ENCODE peak calls at places on chromosomes 1 and 21, in six cellular contexts. U is stomach, K is prostate gland, D is heart left ventricle, G is tibial nerve, S is spleen. M is an unnamed sample.

GRCh38 chr1:55474168-55474786 is 259.1 kb upstream of the USP24 start:
- DNase-seq in U (no peak), K (no peak), D (no peak), G (no peak), S (no peak), M (no peak)

GRCh38 chr21:33729631-33730030 is 87.3 kb downstream of the ITSN1 start:
- DNase-seq in U (no peak), K (no peak), D (no peak), G (no peak), S (no peak), M (no peak)

GRCh38 chr21:38848187-38848609 is 42.5 kb downstream of the ETS2 start:
- DNase-seq in U (no peak), K (no peak), D (peak; percentile 65), G (no peak), S (no peak), M (no peak)

GRCh38 chr1:21822349-21822748 is 10.3 kb downstream of the LDLRAD2 start:
- DNase-seq in U (no peak), K (no peak), D (peak; percentile 29), G (no peak), S (no peak), M (no peak)

GRCh38 chr1:7561331-7561921 is 209.7 kb upstream of the VAMP3 start:
- DNase-seq in U (no peak), K (no peak), D (no peak), G (no peak), S (peak; percentile 63), M (no peak)

GRCh38 chr1:233315718-233316301 is 11.7 kb upstream of the MAP3K21 start:
- DNase-seq in U (no peak), K (no peak), D (no peak), G (no peak), S (no peak), M (no peak)

GRCh38 chr1:147719711-147720225 is 40.6 kb downstream of the GJA5 start:
- DNase-seq in U (peak; percentile 37), K (no peak), D (no peak), G (no peak), S (no peak), M (peak; percentile 65)

GRCh38 chr1:43293171-43293570 is 7.6 kb upstream of the TIE1 start:
- DNase-seq in U (no peak), K (no peak), D (no peak), G (no peak), S (no peak), M (no peak)

GRCh38 chr1:230768903-230769570 is 21.8 kb downstream of the CAPN9 start:
- DNase-seq in U (peak; percentile 47), K (peak; percentile 61), D (no peak), G (no peak), S (no peak), M (no peak)

GRCh38 chr21:43297411-43297981 is 128.7 kb downstream of the CRYAA start:
- DNase-seq in U (no peak), K (no peak), D (peak; percentile 17), G (no peak), S (peak; percentile 61), M (no peak)

GRCh38 chr1:18923721-18924610 is 21.6 kb upstream of the ALDH4A1 start:
- DNase-seq in U (no peak), K (no peak), D (peak; percentile 61), G (no peak), S (no peak), M (no peak)

GRCh38 chr1:179707406-179707805 is 35.7 kb upstream of the FAM163A start:
- DNase-seq in U (no peak), K (no peak), D (no peak), G (no peak), S (no peak), M (no peak)

GRCh38 chr1:229920683-229921082 is 146.4 kb upstream of the GALNT2 start:
- DNase-seq in U (no peak), K (no peak), D (no peak), G (no peak), S (no peak), M (no peak)

GRCh38 chr1:201719812-201720521 is 109.0 kb upstream of the IPO9 start:
- DNase-seq in U (no peak), K (no peak), D (peak; percentile 88), G (peak; percentile 81), S (peak; percentile 60), M (no peak)

GRCh38 chr1:84164567-84165021 is 20.5 kb downstream of the PRKACB start:
- DNase-seq in U (no peak), K (no peak), D (no peak), G (no peak), S (no peak), M (no peak)

DNA sequence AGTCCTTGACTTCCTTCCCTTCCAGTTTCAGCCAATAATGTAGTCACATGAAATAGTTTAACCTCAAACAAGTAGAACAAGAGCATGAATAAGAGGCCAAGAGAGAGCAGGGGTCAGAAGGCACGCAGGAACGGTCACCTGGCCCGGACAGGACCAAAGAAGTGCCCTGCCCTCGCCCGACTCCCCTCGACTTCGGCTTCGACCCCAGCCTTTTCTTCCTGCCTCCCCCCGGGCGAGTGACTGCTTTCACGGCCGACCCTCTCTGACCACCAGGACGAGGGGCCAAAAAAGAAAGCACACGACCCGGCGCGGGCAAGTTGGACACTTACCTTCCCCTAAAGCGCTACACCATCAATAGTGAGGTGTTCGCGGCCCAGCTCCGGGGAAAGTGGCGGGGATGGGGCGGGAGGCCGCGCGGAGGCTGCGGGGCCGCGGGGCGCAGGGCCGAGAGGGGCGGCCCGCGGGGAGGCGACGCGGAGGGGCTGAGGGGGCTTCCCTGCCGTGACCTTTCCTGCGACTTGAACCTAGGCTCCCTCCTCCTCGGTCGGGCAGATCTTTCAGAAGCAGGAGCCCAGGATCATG is 518 bp downstream of the RERE start:
- DNase-seq in U (peak; percentile 27), K (no peak), D (peak; percentile 41), G (no peak), S (peak; percentile 86), M (peak; percentile 56)
- TF ChIP-seq POLR2A in U (no peak), K (no peak), D (no peak), G (no peak), S (no peak), M (no peak)

DNA sequence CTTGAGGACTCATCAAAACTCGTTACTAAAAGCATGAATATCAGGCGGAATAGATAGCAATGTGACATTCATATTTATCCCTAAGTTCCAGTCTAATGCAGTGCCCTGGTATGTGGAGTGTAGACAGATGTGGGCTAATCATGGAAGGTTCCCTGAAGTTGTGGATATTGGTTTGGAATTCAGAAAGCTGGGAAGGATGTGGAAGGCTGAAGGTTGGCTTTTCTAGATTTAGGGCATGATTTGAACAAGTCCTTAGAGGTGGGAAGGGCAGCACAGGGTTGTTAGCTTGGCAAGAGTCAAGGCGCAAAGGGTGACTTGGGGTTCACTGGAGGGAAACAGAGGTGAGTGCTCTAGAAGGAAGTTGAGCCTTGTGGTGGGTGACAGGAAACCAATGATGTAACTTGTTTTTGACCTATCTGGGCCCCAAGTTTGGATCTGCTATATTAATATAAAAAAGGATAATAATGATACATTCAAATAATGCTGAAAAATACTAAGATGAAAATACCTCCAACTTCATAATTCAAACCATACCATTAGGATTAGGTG is 21.9 kb downstream of the LGALS8 start:
- DNase-seq in U (no peak), K (no peak), D (no peak), G (no peak), S (no peak), M (no peak)
- TF ChIP-seq POLR2A in U (no peak), K (no peak), D (no peak), G (no peak), S (no peak), M (no peak)

GRCh38 chr1:2320760-2321159 is 70.6 kb downstream of the MORN1 start:
- DNase-seq in U (no peak), K (no peak), D (peak; percentile 25), G (no peak), S (no peak), M (no peak)

GRCh38 chr1:2322593-2323295 is 68.6 kb downstream of the MORN1 start:
- DNase-seq in U (no peak), K (no peak), D (peak; percentile 26), G (no peak), S (no peak), M (no peak)

GRCh38 chr1:2321258-2321657 is 70.1 kb downstream of the MORN1 start:
- DNase-seq in U (no peak), K (no peak), D (peak; percentile 28), G (no peak), S (no peak), M (no peak)

GRCh38 chr1:2323575-2323974 is 67.8 kb downstream of the MORN1 start:
- DNase-seq in U (no peak), K (no peak), D (no peak), G (no peak), S (no peak), M (no peak)

GRCh38 chr1:2322065-2322571 is 69.2 kb downstream of the MORN1 start:
- DNase-seq in U (peak; percentile 64), K (no peak), D (peak; percentile 83), G (peak; percentile 66), S (no peak), M (no peak)
- TF ChIP-seq POLR2A in U (no peak), K (no peak), D (no peak), G (no peak), S (no peak), M (no peak)

GRCh38 chr1:100352267-100353072 is at the start of gene CDC14A:
- DNase-seq in U (peak; percentile 92), K (peak; percentile 93), D (peak; percentile 95), G (peak; percentile 84), S (peak; percentile 96), M (peak; percentile 95)
- TF ChIP-seq POLR2A in U (no peak), K (peak; percentile 81), D (no peak), G (peak; percentile 60), S (peak; percentile 92), M (peak; percentile 88)

GRCh38 chr1:4140821-4141220 is 240.7 kb upstream of the C1orf174 start:
- DNase-seq in U (no peak), K (no peak), D (no peak), G (no peak), S (peak; percentile 35), M (no peak)
- TF ChIP-seq POLR2A in U (no peak), K (no peak), D (no peak), G (no peak), S (no peak), M (no peak)

DNA sequence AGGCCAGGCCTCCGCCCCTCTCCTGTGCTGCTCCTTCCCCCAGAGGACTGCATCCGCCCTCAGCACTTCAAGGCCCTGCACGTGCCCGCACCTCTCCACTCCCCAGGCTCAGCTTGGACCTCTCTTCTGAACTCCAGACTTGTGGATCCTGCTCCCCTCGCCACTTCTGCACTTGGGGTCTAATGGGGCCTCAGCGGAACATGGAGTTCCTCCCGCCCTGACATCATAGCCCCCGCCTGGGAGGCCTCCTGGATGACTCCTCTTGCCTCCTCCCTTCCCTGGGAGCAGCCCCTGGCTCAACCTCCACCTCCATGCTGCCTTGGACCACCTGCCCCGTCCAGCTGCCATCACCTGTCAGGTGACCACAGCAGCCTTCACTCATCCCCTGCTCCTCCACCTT is 10.1 kb downstream of the OXCT2 start:
- DNase-seq in U (no peak), K (no peak), D (no peak), G (no peak), S (no peak), M (peak; percentile 48)
- TF ChIP-seq POLR2A in U (no peak), K (no peak), D (no peak), G (no peak), S (no peak), M (no peak)

DNA sequence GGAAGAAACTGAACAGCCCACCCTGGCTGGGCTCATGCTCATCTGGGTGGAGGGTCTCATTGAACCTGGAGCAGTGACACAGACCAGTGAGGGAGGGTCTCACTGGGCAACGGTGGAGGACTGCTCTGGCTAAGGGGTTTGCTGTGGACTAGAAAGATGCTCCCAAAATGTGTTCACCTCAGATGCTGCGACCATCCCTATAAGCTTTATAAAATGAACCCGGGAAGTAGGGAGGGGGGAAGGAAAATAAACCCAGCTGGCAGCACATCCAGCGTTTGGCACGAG is 34.5 kb upstream of the LBR start:
- DNase-seq in U (no peak), K (no peak), D (no peak), G (no peak), S (no peak), M (no peak)
- TF ChIP-seq POLR2A in U (no peak), K (no peak), D (no peak), G (no peak), S (no peak), M (no peak)

M was measured in adrenal gland.